ENCODE peak calls at places on chromosomes 2 and 18, in ten cellular contexts. One of them, this sample, is unnamed.
A peak's percentile ranks its signal among the peaks of the same experiment; 100 is the strongest.

GRCh38 chr2:192126426-192126825 is 68.3 kb downstream of the TMEFF2 start:
- DNase-seq in fibroblast of lung: no peak
- DNase-seq in endothelial cell of umbilical vein: no peak
- DNase-seq in transverse colon: no peak
- DNase-seq in cardiac muscle cell: no peak
- DNase-seq in psoas muscle: no peak
- DNase-seq in cardiac fibroblast: no peak
- DNase-seq in sigmoid colon: no peak
- DNase-seq in foreskin fibroblast: no peak
- DNase-seq in GM23338: no peak
- DNase-seq in this sample: no peak

GRCh38 chr2:149375801-149376349 is 45.5 kb downstream of the LYPD6 start:
- DNase-seq in psoas muscle: no peak
- DNase-seq in GM23338: no peak
- DNase-seq in transverse colon: no peak
- DNase-seq in cardiac fibroblast: peak; percentile 34
- DNase-seq in cardiac muscle cell: peak; percentile 16
- DNase-seq in fibroblast of lung: no peak
- DNase-seq in foreskin fibroblast: peak; percentile 42
- DNase-seq in endothelial cell of umbilical vein: peak; percentile 90
- DNase-seq in sigmoid colon: no peak
- DNase-seq in this sample: peak; percentile 8

GRCh38 chr2:96470636-96471035 is 34.5 kb downstream of the NEURL3 start:
- DNase-seq in cardiac muscle cell: peak; percentile 47
- DNase-seq in psoas muscle: peak; percentile 42
- DNase-seq in fibroblast of lung: peak; percentile 31
- DNase-seq in foreskin fibroblast: no peak
- DNase-seq in cardiac fibroblast: peak; percentile 32
- DNase-seq in sigmoid colon: no peak
- DNase-seq in GM23338: peak; percentile 87
- DNase-seq in transverse colon: peak; percentile 59
- DNase-seq in endothelial cell of umbilical vein: peak; percentile 54
- DNase-seq in this sample: peak; percentile 29

GRCh38 chr18:9608298-9608697 is 6.1 kb downstream of the PPP4R1 start:
- DNase-seq in GM23338: no peak
- DNase-seq in endothelial cell of umbilical vein: no peak
- DNase-seq in psoas muscle: no peak
- DNase-seq in foreskin fibroblast: no peak
- DNase-seq in cardiac muscle cell: peak; percentile 30
- DNase-seq in sigmoid colon: no peak
- DNase-seq in transverse colon: no peak
- DNase-seq in fibroblast of lung: no peak
- DNase-seq in cardiac fibroblast: peak; percentile 13
- DNase-seq in this sample: peak; percentile 24

GRCh38 chr2:174235680-174236079 is 12.7 kb downstream of the OLA1 start:
- DNase-seq in endothelial cell of umbilical vein: no peak
- DNase-seq in cardiac muscle cell: peak; percentile 22
- DNase-seq in sigmoid colon: no peak
- DNase-seq in foreskin fibroblast: no peak
- DNase-seq in GM23338: no peak
- DNase-seq in fibroblast of lung: peak; percentile 22
- DNase-seq in cardiac fibroblast: peak; percentile 29
- DNase-seq in transverse colon: no peak
- DNase-seq in psoas muscle: no peak
- DNase-seq in this sample: peak; percentile 14

GRCh38 chr2:98334439-98335078 is 11.7 kb upstream of the CNGA3 start:
- DNase-seq in endothelial cell of umbilical vein: peak; percentile 22
- DNase-seq in foreskin fibroblast: peak; percentile 91
- DNase-seq in cardiac fibroblast: peak; percentile 59
- DNase-seq in GM23338: peak; percentile 83
- DNase-seq in fibroblast of lung: peak; percentile 82
- DNase-seq in sigmoid colon: no peak
- DNase-seq in transverse colon: no peak
- DNase-seq in cardiac muscle cell: peak; percentile 68
- DNase-seq in psoas muscle: no peak
- DNase-seq in this sample: peak; percentile 65

GRCh38 chr2:166092889-166093288 is 34.9 kb downstream of the SCN1A start:
- DNase-seq in transverse colon: no peak
- DNase-seq in cardiac muscle cell: peak; percentile 53
- DNase-seq in sigmoid colon: no peak
- DNase-seq in foreskin fibroblast: peak; percentile 65
- DNase-seq in GM23338: no peak
- DNase-seq in psoas muscle: no peak
- DNase-seq in cardiac fibroblast: peak; percentile 69
- DNase-seq in fibroblast of lung: peak; percentile 59
- DNase-seq in endothelial cell of umbilical vein: peak; percentile 95
- DNase-seq in this sample: peak; percentile 68

GRCh38 chr18:63249781-63250180 is 69.8 kb downstream of the BCL2 start:
- DNase-seq in psoas muscle: no peak
- DNase-seq in endothelial cell of umbilical vein: no peak
- DNase-seq in sigmoid colon: no peak
- DNase-seq in cardiac muscle cell: peak; percentile 29
- DNase-seq in fibroblast of lung: peak; percentile 33
- DNase-seq in GM23338: no peak
- DNase-seq in cardiac fibroblast: no peak
- DNase-seq in foreskin fibroblast: no peak
- DNase-seq in transverse colon: peak; percentile 42
- DNase-seq in this sample: no peak

GRCh38 chr2:133044556-133044955 is 374.6 kb upstream of the LYPD1 start:
- DNase-seq in fibroblast of lung: no peak
- DNase-seq in endothelial cell of umbilical vein: no peak
- DNase-seq in psoas muscle: no peak
- DNase-seq in foreskin fibroblast: no peak
- DNase-seq in sigmoid colon: no peak
- DNase-seq in cardiac muscle cell: no peak
- DNase-seq in cardiac fibroblast: no peak
- DNase-seq in transverse colon: no peak
- DNase-seq in GM23338: no peak
- DNase-seq in this sample: no peak

GRCh38 chr2:176088048-176088936 is 4.2 kb upstream of the HOXD13 start:
- DNase-seq in sigmoid colon: no peak
- DNase-seq in transverse colon: peak; percentile 59
- DNase-seq in GM23338: peak; percentile 88
- DNase-seq in foreskin fibroblast: peak; percentile 43
- DNase-seq in psoas muscle: peak; percentile 57
- DNase-seq in endothelial cell of umbilical vein: peak; percentile 51
- DNase-seq in cardiac fibroblast: peak; percentile 46
- DNase-seq in cardiac muscle cell: peak; percentile 48
- DNase-seq in fibroblast of lung: peak; percentile 42
- DNase-seq in this sample: peak; percentile 49

GRCh38 chr18:23872701-23873550 is 141.6 kb upstream of the TTC39C start:
- DNase-seq in psoas muscle: no peak
- DNase-seq in foreskin fibroblast: no peak
- DNase-seq in endothelial cell of umbilical vein: no peak
- DNase-seq in GM23338: peak; percentile 37
- DNase-seq in cardiac fibroblast: no peak
- DNase-seq in sigmoid colon: no peak
- DNase-seq in transverse colon: peak; percentile 89
- DNase-seq in fibroblast of lung: no peak
- DNase-seq in cardiac muscle cell: no peak
- DNase-seq in this sample: no peak

GRCh38 chr2:99936065-99936464 is 206.3 kb downstream of the AFF3 start:
- DNase-seq in cardiac muscle cell: no peak
- DNase-seq in sigmoid colon: no peak
- DNase-seq in cardiac fibroblast: no peak
- DNase-seq in GM23338: no peak
- DNase-seq in psoas muscle: no peak
- DNase-seq in foreskin fibroblast: no peak
- DNase-seq in transverse colon: no peak
- DNase-seq in fibroblast of lung: no peak
- DNase-seq in endothelial cell of umbilical vein: no peak
- DNase-seq in this sample: no peak

GRCh38 chr18:12946549-12947354 is 1.1 kb upstream of the SEH1L start:
- DNase-seq in fibroblast of lung: peak; percentile 79
- DNase-seq in cardiac muscle cell: peak; percentile 98
- DNase-seq in transverse colon: peak; percentile 47
- DNase-seq in psoas muscle: peak; percentile 46
- DNase-seq in cardiac fibroblast: peak; percentile 99
- DNase-seq in sigmoid colon: peak; percentile 78
- DNase-seq in foreskin fibroblast: peak; percentile 82
- DNase-seq in GM23338: peak; percentile 76
- DNase-seq in endothelial cell of umbilical vein: no peak
- DNase-seq in this sample: peak; percentile 97

GRCh38 chr18:23226930-23227728 is 91.8 kb downstream of the CABLES1 start:
- DNase-seq in GM23338: no peak
- DNase-seq in fibroblast of lung: peak; percentile 95
- DNase-seq in transverse colon: no peak
- DNase-seq in sigmoid colon: peak; percentile 86
- DNase-seq in endothelial cell of umbilical vein: peak; percentile 96
- DNase-seq in cardiac fibroblast: peak; percentile 91
- DNase-seq in psoas muscle: peak; percentile 53
- DNase-seq in foreskin fibroblast: peak; percentile 69
- DNase-seq in cardiac muscle cell: peak; percentile 92
- DNase-seq in this sample: peak; percentile 96

GRCh38 chr18:36578871-36579270 is 249.9 kb downstream of the TPGS2 start:
- DNase-seq in endothelial cell of umbilical vein: no peak
- DNase-seq in transverse colon: no peak
- DNase-seq in foreskin fibroblast: peak; percentile 43
- DNase-seq in sigmoid colon: no peak
- DNase-seq in psoas muscle: no peak
- DNase-seq in cardiac fibroblast: peak; percentile 25
- DNase-seq in fibroblast of lung: peak; percentile 59
- DNase-seq in GM23338: no peak
- DNase-seq in cardiac muscle cell: peak; percentile 48
- DNase-seq in this sample: peak; percentile 49
- H3K4me3 ChIP-seq in endothelial cell of umbilical vein: no peak overlapping the region
- H3K4me3 ChIP-seq in transverse colon: no peak overlapping the region
- H3K4me3 ChIP-seq in foreskin fibroblast: no peak overlapping the region
- H3K4me3 ChIP-seq in sigmoid colon: no peak overlapping the region
- H3K4me3 ChIP-seq in psoas muscle: no peak overlapping the region
- H3K4me3 ChIP-seq in cardiac fibroblast: no peak overlapping the region
- H3K4me3 ChIP-seq in fibroblast of lung: no peak overlapping the region
- H3K4me3 ChIP-seq in GM23338: no peak overlapping the region
- H3K4me3 ChIP-seq in cardiac muscle cell: no peak overlapping the region
- H3K4me3 ChIP-seq in this sample: no peak overlapping the region

GRCh38 chr18:41021089-41021488 is 933.9 kb upstream of the PIK3C3 start:
- DNase-seq in cardiac fibroblast: no peak
- DNase-seq in sigmoid colon: no peak
- DNase-seq in foreskin fibroblast: no peak
- DNase-seq in GM23338: no peak
- DNase-seq in endothelial cell of umbilical vein: no peak
- DNase-seq in psoas muscle: no peak
- DNase-seq in fibroblast of lung: no peak
- DNase-seq in transverse colon: no peak
- DNase-seq in cardiac muscle cell: no peak
- DNase-seq in this sample: no peak

GRCh38 chr18:41025666-41026065 is 929.4 kb upstream of the PIK3C3 start:
- DNase-seq in cardiac muscle cell: no peak
- DNase-seq in foreskin fibroblast: no peak
- DNase-seq in transverse colon: no peak
- DNase-seq in psoas muscle: no peak
- DNase-seq in cardiac fibroblast: no peak
- DNase-seq in sigmoid colon: no peak
- DNase-seq in GM23338: no peak
- DNase-seq in endothelial cell of umbilical vein: no peak
- DNase-seq in fibroblast of lung: no peak
- DNase-seq in this sample: no peak
- TF ChIP-seq CTCF in cardiac muscle cell: no peak
- TF ChIP-seq CTCF in foreskin fibroblast: no peak
- TF ChIP-seq CTCF in transverse colon: no peak
- TF ChIP-seq CTCF in psoas muscle: no peak
- TF ChIP-seq CTCF in cardiac fibroblast: no peak
- TF ChIP-seq CTCF in sigmoid colon: no peak
- TF ChIP-seq CTCF in GM23338: no peak
- TF ChIP-seq CTCF in endothelial cell of umbilical vein: no peak
- TF ChIP-seq CTCF in fibroblast of lung: no peak
- TF ChIP-seq CTCF in this sample: no peak

GRCh38 chr2:224885836-224886547 is 156.3 kb downstream of the DOCK10 start:
- DNase-seq in endothelial cell of umbilical vein: peak; percentile 21
- DNase-seq in cardiac fibroblast: peak; percentile 65
- DNase-seq in sigmoid colon: no peak
- DNase-seq in GM23338: no peak
- DNase-seq in fibroblast of lung: peak; percentile 80
- DNase-seq in cardiac muscle cell: peak; percentile 66
- DNase-seq in transverse colon: no peak
- DNase-seq in foreskin fibroblast: peak; percentile 79
- DNase-seq in psoas muscle: no peak
- DNase-seq in this sample: peak; percentile 68
- H3K4me3 ChIP-seq in endothelial cell of umbilical vein: no peak overlapping the region
- H3K4me3 ChIP-seq in cardiac fibroblast: peak overlapping the region; percentile 4
- H3K4me3 ChIP-seq in sigmoid colon: no peak overlapping the region
- H3K4me3 ChIP-seq in GM23338: no peak overlapping the region
- H3K4me3 ChIP-seq in fibroblast of lung: no peak overlapping the region
- H3K4me3 ChIP-seq in cardiac muscle cell: no peak overlapping the region
- H3K4me3 ChIP-seq in transverse colon: no peak overlapping the region
- H3K4me3 ChIP-seq in foreskin fibroblast: no peak overlapping the region
- H3K4me3 ChIP-seq in psoas muscle: no peak overlapping the region
- H3K4me3 ChIP-seq in this sample: peak overlapping the region; percentile 6

GRCh38 chr2:20470211-20470610 is 23.3 kb downstream of the RHOB start:
- DNase-seq in cardiac fibroblast: no peak
- DNase-seq in GM23338: no peak
- DNase-seq in sigmoid colon: no peak
- DNase-seq in foreskin fibroblast: no peak
- DNase-seq in transverse colon: no peak
- DNase-seq in psoas muscle: no peak
- DNase-seq in endothelial cell of umbilical vein: no peak
- DNase-seq in fibroblast of lung: no peak
- DNase-seq in cardiac muscle cell: no peak
- DNase-seq in this sample: no peak

GRCh38 chr2:20469595-20469994 is 22.7 kb downstream of the RHOB start:
- DNase-seq in sigmoid colon: peak; percentile 60
- DNase-seq in cardiac fibroblast: no peak
- DNase-seq in endothelial cell of umbilical vein: no peak
- DNase-seq in transverse colon: no peak
- DNase-seq in fibroblast of lung: no peak
- DNase-seq in psoas muscle: no peak
- DNase-seq in cardiac muscle cell: no peak
- DNase-seq in foreskin fibroblast: no peak
- DNase-seq in GM23338: no peak
- DNase-seq in this sample: no peak

GRCh38 chr2:20472569-20472968 is 25.7 kb downstream of the RHOB start:
- DNase-seq in psoas muscle: no peak
- DNase-seq in endothelial cell of umbilical vein: no peak
- DNase-seq in GM23338: no peak
- DNase-seq in foreskin fibroblast: no peak
- DNase-seq in transverse colon: no peak
- DNase-seq in fibroblast of lung: no peak
- DNase-seq in cardiac fibroblast: no peak
- DNase-seq in cardiac muscle cell: no peak
- DNase-seq in sigmoid colon: no peak
- DNase-seq in this sample: no peak

GRCh38 chr2:20471902-20472559 is 25.2 kb downstream of the RHOB start:
- DNase-seq in cardiac muscle cell: no peak
- DNase-seq in GM23338: no peak
- DNase-seq in transverse colon: no peak
- DNase-seq in foreskin fibroblast: no peak
- DNase-seq in psoas muscle: no peak
- DNase-seq in fibroblast of lung: no peak
- DNase-seq in cardiac fibroblast: no peak
- DNase-seq in endothelial cell of umbilical vein: no peak
- DNase-seq in sigmoid colon: peak; percentile 19
- DNase-seq in this sample: no peak

DNA sequence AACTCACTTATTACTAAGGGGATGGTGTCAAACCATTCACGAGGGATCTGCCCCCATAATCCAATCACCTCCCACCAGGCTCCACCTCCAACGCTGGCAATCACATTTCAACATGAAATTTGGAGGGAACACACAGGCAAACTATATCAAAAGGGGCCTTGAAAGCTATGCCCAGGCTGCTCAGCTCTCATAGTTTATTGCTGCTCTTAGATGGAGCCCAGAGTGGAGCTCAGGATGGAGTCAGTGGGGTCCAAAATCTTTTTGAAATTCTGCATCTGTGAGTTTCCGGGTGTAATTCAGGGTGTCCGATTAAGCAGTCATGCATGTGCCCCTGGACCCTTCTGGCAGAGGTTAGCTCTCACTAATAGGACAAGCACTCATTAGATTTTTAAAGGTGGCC is 24.3 kb downstream of the RHOB start:
- DNase-seq in transverse colon: no peak
- DNase-seq in sigmoid colon: peak; percentile 27
- DNase-seq in cardiac muscle cell: no peak
- DNase-seq in foreskin fibroblast: no peak
- DNase-seq in endothelial cell of umbilical vein: no peak
- DNase-seq in psoas muscle: no peak
- DNase-seq in GM23338: no peak
- DNase-seq in cardiac fibroblast: no peak
- DNase-seq in fibroblast of lung: no peak
- DNase-seq in this sample: no peak
- TF ChIP-seq CTCF in transverse colon: no peak
- TF ChIP-seq CTCF in sigmoid colon: no peak
- TF ChIP-seq CTCF in cardiac muscle cell: no peak
- TF ChIP-seq CTCF in foreskin fibroblast: no peak
- TF ChIP-seq CTCF in endothelial cell of umbilical vein: no peak
- TF ChIP-seq CTCF in psoas muscle: no peak
- TF ChIP-seq CTCF in GM23338: no peak
- TF ChIP-seq CTCF in cardiac fibroblast: no peak
- TF ChIP-seq CTCF in fibroblast of lung: no peak
- TF ChIP-seq CTCF in this sample: no peak

This sample was measured in fibroblast of pulmonary artery.